ENCODE peak calls at places on chromosome 21, in four cellular contexts. E is left ventricle myocardium inferior; N is psoas muscle; U is effector memory CD4-positive, alpha-beta T cell. P is an unnamed sample.

GRCh38 chr21:17537299-17537698 is 24.5 kb downstream of the CXADR start:
- DNase-seq in E (no peak), N (no peak), U (no peak), P (no peak)

GRCh38 chr21:16476056-16476850 is 746.5 kb downstream of the USP25 start:
- DNase-seq in E (no peak), N (no peak), U (no peak), P (no peak)

GRCh38 chr21:22260274-22260673 is 1262.1 kb downstream of the NCAM2 start:
- DNase-seq in E (no peak), N (no peak), U (no peak), P (no peak)

GRCh38 chr21:31961027-31961426 is 88.2 kb downstream of the HUNK start:
- DNase-seq in E (no peak), N (no peak), U (no peak), P (no peak)

GRCh38 chr21:39938086-39938611 is 70.9 kb downstream of the PCP4 start:
- DNase-seq in E (no peak), N (no peak), U (no peak), P (no peak)

GRCh38 chr21:37645848-37646247 is 270.4 kb downstream of the KCNJ6 start:
- DNase-seq in E (no peak), N (no peak), U (no peak), P (no peak)

GRCh38 chr21:38506606-38507331 is 8.5 kb upstream of the ERG start:
- DNase-seq in E (peak; percentile 31), N (no peak), U (no peak), P (no peak)

GRCh38 chr21:37463083-37463780 is 96.7 kb downstream of the DYRK1A start:
- DNase-seq in E (no peak), N (no peak), U (no peak), P (no peak)

GRCh38 chr21:17185685-17186084 is 327.2 kb upstream of the CXADR start:
- DNase-seq in E (no peak), N (no peak), U (no peak), P (no peak)

GRCh38 chr21:16589499-16589898 is 859.7 kb downstream of the USP25 start:
- DNase-seq in E (no peak), N (no peak), U (no peak), P (no peak)

GRCh38 chr21:37445228-37445627 is 78.7 kb downstream of the DYRK1A start:
- DNase-seq in E (no peak), N (no peak), U (no peak), P (no peak)

GRCh38 chr21:15242906-15243305 is 178.1 kb upstream of the NRIP1 start:
- DNase-seq in E (no peak), N (no peak), U (no peak), P (no peak)
- H3K27me3 ChIP-seq in E (no peaks in the 10 kb centered on the region), N (no peaks in the 10 kb centered on the region), U (no peaks in the 10 kb centered on the region), P (no peaks in the 10 kb centered on the region)

DNA sequence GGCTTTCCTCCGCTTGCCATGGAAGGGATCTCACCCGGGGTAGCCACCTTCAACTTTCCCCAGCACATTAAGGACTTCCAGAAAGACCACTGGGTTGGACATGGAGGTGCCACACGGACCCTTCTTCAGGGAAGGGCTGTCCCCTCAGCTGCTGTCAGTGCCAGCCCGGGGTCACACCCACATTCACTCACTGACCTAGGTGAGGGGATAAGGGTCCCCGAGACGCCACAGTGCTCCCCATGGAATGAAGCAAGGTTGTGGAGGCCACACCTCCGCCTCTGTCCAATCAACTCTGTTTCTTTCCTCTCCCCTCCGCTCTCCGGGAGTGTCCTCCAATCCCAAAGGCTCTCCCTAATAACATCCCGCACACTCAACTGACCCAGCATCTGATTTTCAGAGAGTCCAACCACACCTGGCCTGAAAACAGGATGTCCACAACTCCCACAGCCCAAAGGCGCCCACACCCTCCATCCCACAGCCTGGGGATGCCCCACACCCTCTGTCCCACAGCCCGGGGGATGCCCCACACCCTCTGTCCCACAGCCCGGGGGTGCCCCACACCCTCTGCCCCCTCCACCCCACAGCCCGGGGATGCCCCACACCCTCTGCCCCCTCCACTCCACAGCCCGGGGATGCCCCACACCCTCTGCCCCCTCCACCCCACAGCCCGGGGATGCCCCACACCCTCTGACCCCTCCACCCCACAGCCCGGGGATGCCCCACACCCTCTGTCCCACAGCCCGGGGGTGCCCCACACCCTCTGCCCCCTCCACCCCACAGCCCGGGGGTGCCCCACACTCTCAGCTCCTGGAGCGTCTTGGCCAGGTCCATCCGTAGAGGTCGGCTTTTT is 19.3 kb downstream of the RSPH1 start:
- DNase-seq in E (no peak), N (no peak), U (no peak), P (no peak)
- H3K27me3 ChIP-seq in E (peaks cover 28% of the 10 kb centered on the region), N (no peaks in the 10 kb centered on the region), U (no peaks in the 10 kb centered on the region), P (no peaks in the 10 kb centered on the region)

GRCh38 chr21:42696026-42696380 is 42.6 kb downstream of the PDE9A start:
- DNase-seq in E (no peak), N (no peak), U (no peak), P (no peak)
- H3K27me3 ChIP-seq in E (peaks cover 21% of the 10 kb centered on the region), N (no peaks in the 10 kb centered on the region), U (no peaks in the 10 kb centered on the region), P (no peaks in the 10 kb centered on the region)

GRCh38 chr21:33013618-33014017 is 12.1 kb upstream of the OLIG2 start:
- DNase-seq in E (no peak), N (no peak), U (no peak), P (no peak)
- H3K27me3 ChIP-seq in E (peaks cover 90% of the 10 kb centered on the region), N (peaks cover 14% of the 10 kb centered on the region), U (no peaks in the 10 kb centered on the region), P (no peaks in the 10 kb centered on the region)

GRCh38 chr21:44710294-44710665 is 1.1 kb downstream of the TSPEAR start:
- DNase-seq in E (no peak), N (no peak), U (no peak), P (no peak)

GRCh38 chr21:44710756-44711326 is 531 bp downstream of the TSPEAR start:
- DNase-seq in E (no peak), N (no peak), U (no peak), P (peak; percentile 2)

GRCh38 chr21:44708866-44709425 is 2.4 kb downstream of the TSPEAR start:
- DNase-seq in E (no peak), N (no peak), U (no peak), P (no peak)

GRCh38 chr21:44708213-44708865 is 3.0 kb downstream of the TSPEAR start:
- DNase-seq in E (no peak), N (no peak), U (no peak), P (peak; percentile 4)

GRCh38 chr21:44709426-44710293 is 1.7 kb downstream of the TSPEAR start:
- DNase-seq in E (no peak), N (no peak), U (no peak), P (no peak)
- H3K27me3 ChIP-seq in E (peaks cover 98% of the 10 kb centered on the region), N (peaks cover 52% of the 10 kb centered on the region), U (peaks cover 67% of the 10 kb centered on the region), P (no peaks in the 10 kb centered on the region)

DNA sequence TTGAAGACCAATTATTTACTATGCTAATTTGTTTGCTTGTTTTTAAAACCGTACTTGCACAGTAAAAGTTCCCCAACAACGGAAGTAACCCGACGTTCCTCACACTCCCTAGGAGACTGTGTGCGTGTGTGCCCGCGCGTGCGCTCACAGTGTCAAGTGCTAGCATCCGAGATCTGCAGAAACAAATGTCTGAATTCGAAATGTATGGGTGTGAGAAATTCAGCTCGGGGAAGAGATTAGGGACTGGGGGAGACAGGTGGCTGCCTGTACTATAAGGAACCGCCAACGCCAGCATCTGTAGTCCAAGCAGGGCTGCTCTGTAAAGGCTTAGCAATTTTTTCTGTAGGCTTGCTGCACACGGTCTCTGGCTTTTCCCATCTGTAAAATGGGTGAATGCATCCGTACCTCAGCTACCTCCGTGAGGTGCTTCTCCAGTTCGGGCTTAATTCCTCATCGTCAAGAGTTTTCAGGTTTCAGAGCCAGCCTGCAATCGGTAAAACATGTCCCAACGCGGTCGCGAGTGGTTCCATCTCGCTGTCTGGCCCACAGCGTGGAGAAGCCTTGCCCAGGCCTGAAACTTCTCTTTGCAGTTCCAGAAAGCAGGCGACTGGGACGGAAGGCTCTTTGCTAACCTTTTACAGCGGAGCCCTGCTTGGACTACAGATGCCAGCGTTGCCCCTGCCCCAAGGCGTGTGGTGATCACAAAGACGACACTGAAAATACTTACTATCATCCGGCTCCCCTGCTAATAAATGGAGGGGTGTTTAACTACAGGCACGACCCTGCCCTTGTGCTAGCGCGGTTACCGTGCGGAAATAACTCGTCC is 1.2 kb upstream of the OLIG2 start:
- DNase-seq in E (no peak), N (no peak), U (no peak), P (no peak)
- H3K27me3 ChIP-seq in E (peaks cover 100% of the 10 kb centered on the region), N (peaks cover 67% of the 10 kb centered on the region), U (peaks cover 73% of the 10 kb centered on the region), P (peaks cover 4% of the 10 kb centered on the region)

GRCh38 chr21:46100020-46100419 is 2.1 kb downstream of the COL6A2 start:
- DNase-seq in E (no peak), N (no peak), U (no peak), P (no peak)

GRCh38 chr21:46096997-46097825 is 701 bp upstream of the COL6A2 start:
- DNase-seq in E (no peak), N (peak; percentile 17), U (no peak), P (peak; percentile 37)

GRCh38 chr21:46099476-46099875 is 1.6 kb downstream of the COL6A2 start:
- DNase-seq in E (peak; percentile 41), N (peak; percentile 46), U (no peak), P (peak; percentile 49)

GRCh38 chr21:46097826-46098286 is at the start of gene COL6A2:
- DNase-seq in E (peak; percentile 75), N (peak; percentile 65), U (no peak), P (peak; percentile 87)

DNA sequence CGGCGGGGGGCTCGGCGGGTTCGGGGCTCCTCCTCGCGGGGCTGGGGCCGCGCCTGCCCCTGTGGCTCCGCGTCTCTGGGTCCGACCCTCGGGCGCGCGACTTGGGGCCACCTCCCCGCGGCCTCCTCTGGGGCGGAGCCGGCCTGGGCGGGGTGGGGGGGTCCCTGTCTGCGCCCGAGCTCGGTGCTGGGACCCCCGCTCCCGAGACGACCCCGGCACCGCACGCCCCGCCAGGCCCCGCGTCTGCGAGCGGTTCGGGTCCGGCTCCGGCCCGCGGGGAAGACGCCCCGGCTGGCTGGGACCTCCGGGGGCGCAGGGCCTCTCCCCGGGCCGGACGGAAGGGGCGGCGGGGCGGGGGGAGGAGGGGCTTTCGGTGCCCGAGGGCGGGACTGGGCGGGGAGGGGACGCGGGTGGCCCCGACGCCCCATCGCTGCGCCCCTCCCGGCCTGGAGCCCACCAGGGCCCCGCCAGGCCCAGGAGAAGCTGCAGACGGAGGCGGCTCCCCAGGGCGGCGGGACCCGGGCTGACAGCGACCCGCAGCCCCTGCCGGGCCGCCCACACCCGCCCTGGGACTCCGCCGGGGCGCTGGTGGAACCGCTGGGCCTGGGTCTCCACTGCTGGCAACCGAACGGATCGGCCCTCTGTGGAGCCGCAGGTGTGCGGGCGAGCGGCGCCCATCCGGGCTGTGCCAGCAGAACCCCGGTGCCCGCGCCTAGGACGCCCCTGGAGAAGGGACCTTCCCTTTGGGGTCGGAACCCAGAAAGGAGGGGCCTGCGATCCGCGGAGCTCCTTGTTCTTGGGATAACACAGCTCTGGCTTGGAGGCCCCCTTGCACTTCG is 610 bp downstream of the COL6A2 start:
- DNase-seq in E (peak; percentile 34), N (peak; percentile 35), U (no peak), P (peak; percentile 61)
- H3K27me3 ChIP-seq in E (peaks cover 15% of the 10 kb centered on the region), N (peaks cover 13% of the 10 kb centered on the region), U (peaks cover 3% of the 10 kb centered on the region), P (no peaks in the 10 kb centered on the region)

P was measured in ovary.